ENCODE peak calls at places on chromosomes 3 and 15, in six cellular contexts. O, E, R, T, K and S are unnamed samples.

GRCh38 chr15:42080585-42081462 is 13.5 kb downstream of the PLA2G4D start:
- DNase-seq in E (no peak), K (no peak), T (no peak), R (no peak), O (no peak), S (no peak)

GRCh38 chr3:59115355-59116136 is 65.7 kb upstream of the CFAP20DC start:
- DNase-seq in E (no peak), T (no peak), O (no peak), K (no peak), R (no peak), S (no peak)

GRCh38 chr3:127141921-127142730 is 50.8 kb upstream of the PRR23E start:
- DNase-seq in R (no peak), K (no peak), T (no peak), E (peak; percentile 67), O (no peak), S (no peak)

GRCh38 chr3:139353920-139354556 is 10.2 kb downstream of the MRPS22 start:
- DNase-seq in K (peak; percentile 43), O (no peak), R (no peak), T (peak; percentile 27), E (no peak), S (no peak)

GRCh38 chr3:46710229-46710628 is 7.4 kb downstream of the PRSS50 start:
- DNase-seq in T (no peak), R (no peak), O (peak; percentile 1), E (no peak), K (no peak), S (peak; percentile 7)

GRCh38 chr3:65569845-65570405 is 468.8 kb downstream of the MAGI1 start:
- DNase-seq in E (no peak), R (no peak), O (no peak), K (no peak), T (no peak), S (no peak)

GRCh38 chr3:32106929-32107362 is 526 bp downstream of the GPD1L start:
- DNase-seq in T (no peak), K (peak; percentile 14), E (no peak), O (peak; percentile 52), R (peak; percentile 47), S (peak; percentile 39)

GRCh38 chr3:152778001-152778400 is 56.9 kb upstream of the P2RY1 start:
- DNase-seq in T (no peak), O (no peak), K (no peak), R (no peak), E (no peak), S (no peak)

GRCh38 chr3:189944285-189945145 is 176.2 kb downstream of the P3H2 start:
- DNase-seq in K (no peak), E (no peak), O (no peak), T (no peak), R (no peak), S (no peak)

GRCh38 chr3:177946515-177946914 is 589.7 kb upstream of the KCNMB2 start:
- DNase-seq in R (no peak), O (no peak), T (no peak), K (no peak), E (no peak), S (no peak)

GRCh38 chr3:58464875-58465274 is 27.0 kb upstream of the KCTD6 start:
- DNase-seq in K (no peak), T (no peak), R (no peak), O (no peak), E (no peak), S (no peak)

GRCh38 chr15:34853001-34853758 is 57.8 kb upstream of the ACTC1 start:
- DNase-seq in R (no peak), T (no peak), K (no peak), O (no peak), E (no peak), S (no peak)

GRCh38 chr3:85783331-85783730 is 824.5 kb downstream of the CADM2 start:
- DNase-seq in K (no peak), E (no peak), O (no peak), T (no peak), R (no peak), S (no peak)

GRCh38 chr15:48577495-48577894 is 68.0 kb downstream of the FBN1 start:
- DNase-seq in O (no peak), T (no peak), R (no peak), K (no peak), E (no peak), S (no peak)

GRCh38 chr15:33282226-33283020 is 28.3 kb upstream of the RYR3 start:
- DNase-seq in O (no peak), R (no peak), T (no peak), K (no peak), E (no peak), S (no peak)

GRCh38 chr3:52866427-52866826 is 30.9 kb downstream of the STIMATE start:
- DNase-seq in T (no peak), R (no peak), K (no peak), O (no peak), E (no peak), S (no peak)

GRCh38 chr3:111315911-111316310 is 226.1 kb upstream of the CD96 start:
- DNase-seq in R (no peak), E (no peak), T (no peak), K (peak; percentile 26), O (no peak), S (no peak)

GRCh38 chr15:39538936-39539335 is 41.9 kb upstream of the THBS1 start:
- DNase-seq in O (no peak), K (no peak), T (no peak), R (no peak), E (no peak), S (no peak)

GRCh38 chr15:66864086-66864830 is 162.2 kb downstream of the SMAD6 start:
- DNase-seq in K (no peak), O (no peak), T (no peak), R (no peak), E (no peak), S (no peak)

GRCh38 chr3:64798316-64798715 is 110.5 kb upstream of the ADAMTS9 start:
- DNase-seq in T (no peak), E (no peak), R (peak; percentile 22), O (no peak), K (no peak), S (no peak)

GRCh38 chr3:38108649-38109579 is 28.0 kb downstream of the ACAA1 start:
- DNase-seq in R (no peak), E (no peak), T (no peak), K (no peak), O (no peak), S (no peak)

GRCh38 chr3:66317750-66318366 is 97.1 kb downstream of the SLC25A26 start:
- DNase-seq in R (no peak), E (no peak), T (peak; percentile 51), K (no peak), O (no peak), S (no peak)

GRCh38 chr3:45119824-45120614 is 26.2 kb downstream of the CDCP1 start:
- DNase-seq in T (no peak), O (no peak), E (no peak), R (no peak), K (no peak), S (no peak)

GRCh38 chr3:153163349-153164008 is 1.5 kb downstream of the RAP2B start:
- DNase-seq in O (peak; percentile 27), R (no peak), T (no peak), E (no peak), K (no peak), S (no peak)

GRCh38 chr15:64096486-64097431 is 977 bp downstream of the SNX1 start:
- DNase-seq in K (no peak), T (no peak), R (no peak), O (no peak), E (no peak), S (no peak)

GRCh38 chr3:137105277-137105977 is 147.6 kb downstream of the IL20RB start:
- DNase-seq in E (peak; percentile 61), R (no peak), O (peak; percentile 36), K (peak; percentile 54), T (no peak), S (no peak)

GRCh38 chr3:161350916-161351315 is 20.4 kb downstream of the SPTSSB start:
- DNase-seq in O (no peak), R (no peak), E (no peak), K (no peak), T (no peak), S (no peak)

GRCh38 chr3:38496131-38496910 is at the start of gene EXOG:
- DNase-seq in K (peak; percentile 96), O (peak; percentile 93), E (peak; percentile 62), T (peak; percentile 89), R (peak; percentile 93), S (peak; percentile 92)

GRCh38 chr15:34984884-34985630 is 3.0 kb downstream of the ZNF770 start:
- DNase-seq in R (no peak), T (no peak), E (no peak), K (no peak), O (no peak), S (no peak)

GRCh38 chr3:105458518-105459215 is 92.0 kb downstream of the ALCAM start:
- DNase-seq in T (no peak), E (no peak), K (no peak), O (no peak), R (no peak), S (no peak)

GRCh38 chr3:198071602-198072285 is 111.7 kb downstream of the LMLN start:
- DNase-seq in O (no peak), K (peak; percentile 45), E (no peak), R (no peak), T (no peak), S (no peak)